ENCODE peak calls at places on chromosomes 11 and 22, in ten cellular contexts. G is NCI-H460, O is SK-N-DZ, P is fibroblast of lung, F is foreskin fibroblast, Z is GM23338, Y is NCI-H1092, B is NCI-H748 treated with DMSO at 0.1 percent for 48 hours, X is aorta, E is GM12864. U is an unnamed sample.

GRCh38 chr11:109644158-109644557 is 222.2 kb downstream of the C11orf87 start:
- DNase-seq in G (no peak), O (peak; percentile 89), P (peak; percentile 4), F (peak; percentile 3), Z (no peak), Y (peak; percentile 85), B (peak; percentile 38), X (no peak), E (no peak), U (peak; percentile 6)

GRCh38 chr22:35353318-35353717 is 27.6 kb upstream of the HMOX1 start:
- DNase-seq in G (no peak), O (no peak), P (no peak), F (no peak), Z (no peak), Y (no peak), B (no peak), X (no peak), E (no peak), U (no peak)

GRCh38 chr11:62732830-62733229 is 4.5 kb downstream of the TTC9C start:
- DNase-seq in G (peak; percentile 37), O (peak; percentile 45), P (no peak), F (peak; percentile 52), Z (peak; percentile 55), Y (no peak), B (no peak), X (no peak), E (no peak), U (no peak)

GRCh38 chr11:35305670-35306382 is 113.5 kb downstream of the SLC1A2 start:
- DNase-seq in G (no peak), O (peak; percentile 49), P (peak; percentile 48), F (peak; percentile 45), Z (peak; percentile 84), Y (peak; percentile 27), B (peak; percentile 3), X (no peak), E (no peak), U (peak; percentile 86)

GRCh38 chr22:50399751-50400331 is 56.7 kb downstream of the PPP6R2 start:
- DNase-seq in G (peak; percentile 42), O (peak; percentile 25), P (no peak), F (peak; percentile 44), Z (peak; percentile 70), Y (no peak), B (no peak), X (no peak), E (no peak), U (peak; percentile 45)

GRCh38 chr22:48568736-48569330 is 1258.8 kb downstream of the BRD1 start:
- DNase-seq in G (no peak), O (no peak), P (no peak), F (no peak), Z (no peak), Y (no peak), B (no peak), X (no peak), E (no peak), U (no peak)

GRCh38 chr11:17643506-17644405 is 75.6 kb upstream of the MYOD1 start:
- DNase-seq in G (no peak), O (no peak), P (no peak), F (no peak), Z (no peak), Y (no peak), B (no peak), X (no peak), E (no peak), U (no peak)

GRCh38 chr22:43118953-43119458 is 8.5 kb downstream of the BIK start:
- DNase-seq in G (no peak), O (peak; percentile 70), P (no peak), F (no peak), Z (no peak), Y (no peak), B (no peak), X (no peak), E (peak; percentile 85), U (no peak)

GRCh38 chr11:129992161-129992944 is 10.3 kb downstream of the PRDM10 start:
- DNase-seq in G (no peak), O (no peak), P (peak; percentile 46), F (peak; percentile 34), Z (peak; percentile 93), Y (peak; percentile 58), B (peak; percentile 11), X (no peak), E (no peak), U (peak; percentile 84)

GRCh38 chr11:102287963-102288744 is 29.1 kb upstream of the BIRC3 start:
- DNase-seq in G (peak; percentile 70), O (peak; percentile 60), P (peak; percentile 70), F (peak; percentile 86), Z (peak; percentile 88), Y (peak; percentile 68), B (peak; percentile 70), X (no peak), E (peak; percentile 39), U (peak; percentile 89)

GRCh38 chr11:14902650-14903350 is 10.8 kb upstream of the CYP2R1 start:
- DNase-seq in G (no peak), O (no peak), P (peak; percentile 61), F (peak; percentile 85), Z (no peak), Y (no peak), B (no peak), X (no peak), E (no peak), U (no peak)

GRCh38 chr22:46058591-46059519 is 81.9 kb upstream of the WNT7B start:
- DNase-seq in G (no peak), O (no peak), P (peak; percentile 56), F (peak; percentile 53), Z (no peak), Y (no peak), B (no peak), X (no peak), E (no peak), U (no peak)

GRCh38 chr11:129589190-129589589 is 213.5 kb downstream of the BARX2 start:
- DNase-seq in G (no peak), O (no peak), P (no peak), F (no peak), Z (peak; percentile 61), Y (no peak), B (no peak), X (no peak), E (no peak), U (no peak)

GRCh38 chr11:91981995-91982394 is 242.6 kb upstream of the FAT3 start:
- DNase-seq in G (no peak), O (no peak), P (peak; percentile 98), F (peak; percentile 92), Z (no peak), Y (no peak), B (no peak), X (peak; percentile 86), E (no peak), U (no peak)

GRCh38 chr11:88555829-88556202 is 218.3 kb upstream of the CTSC start:
- DNase-seq in G (no peak), O (no peak), P (peak; percentile 80), F (peak; percentile 70), Z (no peak), Y (no peak), B (no peak), X (no peak), E (no peak), U (no peak)

GRCh38 chr11:47494996-47495855 is 46.3 kb upstream of the RAPSN start:
- DNase-seq in G (peak; percentile 6), O (no peak), P (no peak), F (peak; percentile 74), Z (no peak), Y (no peak), B (no peak), X (no peak), E (no peak), U (no peak)

GRCh38 chr22:20775342-20775895 is 1.5 kb downstream of the SERPIND1 start:
- DNase-seq in G (no peak), O (no peak), P (no peak), F (no peak), Z (no peak), Y (no peak), B (no peak), X (no peak), E (no peak), U (no peak)

GRCh38 chr11:2304156-2305139 is 2.6 kb downstream of the TSPAN32 start:
- DNase-seq in G (no peak), O (no peak), P (no peak), F (no peak), Z (no peak), Y (no peak), B (no peak), X (peak; percentile 52), E (no peak), U (no peak)

GRCh38 chr11:41175304-41175972 is 284.0 kb downstream of the LRRC4C start:
- DNase-seq in G (no peak), O (no peak), P (no peak), F (no peak), Z (peak; percentile 60), Y (no peak), B (no peak), X (no peak), E (no peak), U (peak; percentile 29)

GRCh38 chr11:88535916-88536547 is 198.5 kb upstream of the CTSC start:
- DNase-seq in G (peak; percentile 89), O (no peak), P (peak; percentile 97), F (peak; percentile 86), Z (no peak), Y (no peak), B (no peak), X (no peak), E (no peak), U (no peak)

GRCh38 chr11:2536440-2536989 is 91.7 kb downstream of the KCNQ1 start:
- DNase-seq in G (no peak), O (no peak), P (no peak), F (no peak), Z (no peak), Y (no peak), B (no peak), X (peak; percentile 59), E (no peak), U (no peak)

GRCh38 chr22:21652547-21653545 is 10.7 kb downstream of the SDF2L1 start:
- DNase-seq in G (no peak), O (peak; percentile 73), P (no peak), F (no peak), Z (peak; percentile 66), Y (no peak), B (no peak), X (no peak), E (no peak), U (no peak)

GRCh38 chr22:41482319-41482935 is 13.5 kb downstream of the ACO2 start:
- DNase-seq in G (no peak), O (no peak), P (peak; percentile 62), F (peak; percentile 53), Z (peak; percentile 34), Y (no peak), B (no peak), X (peak; percentile 9), E (no peak), U (no peak)

GRCh38 chr11:121300972-121301699 is 8.6 kb downstream of the SC5D start:
- DNase-seq in G (no peak), O (no peak), P (no peak), F (no peak), Z (no peak), Y (no peak), B (no peak), X (no peak), E (no peak), U (no peak)

GRCh38 chr11:10727259-10727851 is 23.7 kb upstream of the CTR9 start:
- DNase-seq in G (no peak), O (no peak), P (peak; percentile 25), F (peak; percentile 77), Z (no peak), Y (no peak), B (no peak), X (no peak), E (no peak), U (no peak)

GRCh38 chr11:99632969-99633368 is 612.2 kb downstream of the CNTN5 start:
- DNase-seq in G (no peak), O (no peak), P (no peak), F (no peak), Z (no peak), Y (no peak), B (no peak), X (no peak), E (no peak), U (no peak)

GRCh38 chr11:73859671-73860070 is 17.0 kb downstream of the COA4 start:
- DNase-seq in G (no peak), O (no peak), P (peak; percentile 14), F (no peak), Z (no peak), Y (no peak), B (no peak), X (no peak), E (no peak), U (no peak)

GRCh38 chr22:46081831-46082210 is 68.5 kb upstream of the PPARA start:
- DNase-seq in G (no peak), O (no peak), P (peak; percentile 45), F (no peak), Z (no peak), Y (no peak), B (no peak), X (peak; percentile 73), E (no peak), U (no peak)